ENCODE peak calls at places on chromosomes 3 and 15, in four cellular contexts. U is effector memory CD4-positive, alpha-beta T cell; P is stimulated activated naive CD8-positive, alpha-beta T cell treated with anti-CD3 and anti-CD28 coated beads, Interleukin-15, Interleukin-2, amounts not matched to agents 100 U/mL and 50 U/mL, for 24 hours; G is kidney glomerular epithelial cell. F is an unnamed sample.

GRCh38 chr15:66573719-66574641 is 8.2 kb upstream of the LCTL start:
- DNase-seq in U (no peak), P (no peak), G (no peak), F (no peak)

GRCh38 chr3:51921081-51921578 is 18.0 kb upstream of the IQCF1 start:
- DNase-seq in U (no peak), P (no peak), G (no peak), F (no peak)

GRCh38 chr15:89559865-89560264 is 15.4 kb upstream of the TICRR start:
- DNase-seq in U (no peak), P (no peak), G (no peak), F (no peak)

GRCh38 chr3:67278015-67278618 is 280.0 kb downstream of the KBTBD8 start:
- DNase-seq in U (no peak), P (no peak), G (no peak), F (no peak)

GRCh38 chr3:155110021-155110420 is 29.9 kb downstream of the MME start:
- DNase-seq in U (no peak), P (no peak), G (no peak), F (no peak)

GRCh38 chr3:126340943-126341754 is 16.1 kb downstream of the KLF15 start:
- DNase-seq in U (no peak), P (no peak), G (no peak), F (no peak)

GRCh38 chr3:71244153-71245051 is 339.1 kb downstream of the FOXP1 start:
- DNase-seq in U (no peak), P (no peak), G (no peak), F (no peak)

GRCh38 chr3:184531580-184532290 is 29.9 kb upstream of the EPHB3 start:
- DNase-seq in U (no peak), P (no peak), G (no peak), F (no peak)

GRCh38 chr15:84888639-84889038 is 4.2 kb downstream of the SLC28A1 start:
- DNase-seq in U (no peak), P (no peak), G (no peak), F (no peak)

GRCh38 chr3:136802481-136802996 is 16.4 kb upstream of the SLC35G2 start:
- DNase-seq in U (no peak), P (no peak), G (no peak), F (no peak)

GRCh38 chr15:81297580-81298575 is 26.1 kb downstream of the STARD5 start:
- DNase-seq in U (no peak), P (no peak), G (no peak), F (no peak)

GRCh38 chr15:70308011-70308761 is 210.5 kb upstream of the TLE3 start:
- DNase-seq in U (no peak), P (peak; percentile 59), G (no peak), F (no peak)

GRCh38 chr3:174146008-174146407 is 713.1 kb upstream of the NAALADL2 start:
- DNase-seq in U (no peak), P (no peak), G (no peak), F (no peak)

GRCh38 chr3:182212479-182213076 is 500.9 kb downstream of the SOX2 start:
- DNase-seq in U (no peak), P (no peak), G (peak; percentile 87), F (peak; percentile 90)

GRCh38 chr15:52481915-52482314 is 46.8 kb downstream of the MYO5A start:
- DNase-seq in U (peak; percentile 25), P (no peak), G (peak; percentile 77), F (peak; percentile 57)

GRCh38 chr15:40217166-40217785 is 21.6 kb upstream of the PAK6 start:
- DNase-seq in U (no peak), P (peak; percentile 20), G (peak; percentile 53), F (peak; percentile 75)

GRCh38 chr15:101050647-101051290 is 131.6 kb downstream of the LRRK1 start:
- DNase-seq in U (no peak), P (no peak), G (no peak), F (no peak)

GRCh38 chr15:65050270-65050669 is 5.1 kb downstream of the SLC51B start:
- DNase-seq in U (no peak), P (no peak), G (no peak), F (no peak)

F was measured in ACHN.